ENCODE peak calls at places on chromosomes 4 and X, in ten cellular contexts. One of them, this sample, is unnamed.

GRCh38 chr4:98602270-98602669 is 56.1 kb downstream of the TSPAN5 start:
- DNase-seq in activated CD4-positive, alpha-beta T cell treated with anti-CD3 and anti-CD28 coated beads, Interleukin-2, amount 10 ng/mL, durations not matched to agents 7 days and 5 days: no peak
- DNase-seq in PC-3: no peak
- DNase-seq in T-helper 22 cell: no peak
- DNase-seq in glomerular endothelial cell: no peak
- DNase-seq in T follicular helper cell: no peak
- DNase-seq in right cardiac atrium: no peak
- DNase-seq in stimulated activated CD4-positive, alpha-beta T cell treated with anti-CD3 and anti-CD28 coated beads, TNF-alpha, amount 100 ng/mL, for 1 hour: no peak
- DNase-seq in breast epithelium: no peak
- DNase-seq in aorta: no peak
- DNase-seq in this sample: no peak

GRCh38 chr4:51998837-51999236 is 21.3 kb downstream of the LRRC66 start:
- DNase-seq in activated CD4-positive, alpha-beta T cell treated with anti-CD3 and anti-CD28 coated beads, Interleukin-2, amount 10 ng/mL, durations not matched to agents 7 days and 5 days: no peak
- DNase-seq in PC-3: no peak
- DNase-seq in T-helper 22 cell: no peak
- DNase-seq in glomerular endothelial cell: no peak
- DNase-seq in T follicular helper cell: no peak
- DNase-seq in right cardiac atrium: no peak
- DNase-seq in stimulated activated CD4-positive, alpha-beta T cell treated with anti-CD3 and anti-CD28 coated beads, TNF-alpha, amount 100 ng/mL, for 1 hour: no peak
- DNase-seq in breast epithelium: no peak
- DNase-seq in aorta: no peak
- DNase-seq in this sample: no peak

GRCh38 chr4:110296892-110297291 is 98.5 kb upstream of the ELOVL6 start:
- DNase-seq in activated CD4-positive, alpha-beta T cell treated with anti-CD3 and anti-CD28 coated beads, Interleukin-2, amount 10 ng/mL, durations not matched to agents 7 days and 5 days: no peak
- DNase-seq in PC-3: peak; percentile 8
- DNase-seq in T-helper 22 cell: no peak
- DNase-seq in glomerular endothelial cell: no peak
- DNase-seq in T follicular helper cell: no peak
- DNase-seq in right cardiac atrium: no peak
- DNase-seq in stimulated activated CD4-positive, alpha-beta T cell treated with anti-CD3 and anti-CD28 coated beads, TNF-alpha, amount 100 ng/mL, for 1 hour: no peak
- DNase-seq in breast epithelium: no peak
- DNase-seq in aorta: no peak
- DNase-seq in this sample: no peak

GRCh38 chr4:133524369-133524768 is 375.3 kb downstream of the PCDH10 start:
- DNase-seq in activated CD4-positive, alpha-beta T cell treated with anti-CD3 and anti-CD28 coated beads, Interleukin-2, amount 10 ng/mL, durations not matched to agents 7 days and 5 days: no peak
- DNase-seq in PC-3: peak; percentile 6
- DNase-seq in T-helper 22 cell: no peak
- DNase-seq in glomerular endothelial cell: no peak
- DNase-seq in T follicular helper cell: no peak
- DNase-seq in right cardiac atrium: no peak
- DNase-seq in stimulated activated CD4-positive, alpha-beta T cell treated with anti-CD3 and anti-CD28 coated beads, TNF-alpha, amount 100 ng/mL, for 1 hour: no peak
- DNase-seq in breast epithelium: no peak
- DNase-seq in aorta: no peak
- DNase-seq in this sample: no peak

GRCh38 chrX:19867411-19867732 is 20.0 kb downstream of the SH3KBP1 start:
- DNase-seq in activated CD4-positive, alpha-beta T cell treated with anti-CD3 and anti-CD28 coated beads, Interleukin-2, amount 10 ng/mL, durations not matched to agents 7 days and 5 days: no peak
- DNase-seq in PC-3: peak; percentile 14
- DNase-seq in T-helper 22 cell: no peak
- DNase-seq in glomerular endothelial cell: no peak
- DNase-seq in T follicular helper cell: no peak
- DNase-seq in right cardiac atrium: no peak
- DNase-seq in stimulated activated CD4-positive, alpha-beta T cell treated with anti-CD3 and anti-CD28 coated beads, TNF-alpha, amount 100 ng/mL, for 1 hour: no peak
- DNase-seq in breast epithelium: no peak
- DNase-seq in aorta: no peak
- DNase-seq in this sample: no peak

GRCh38 chr4:76623217-76624060 is 188.4 kb downstream of the SHROOM3 start:
- DNase-seq in activated CD4-positive, alpha-beta T cell treated with anti-CD3 and anti-CD28 coated beads, Interleukin-2, amount 10 ng/mL, durations not matched to agents 7 days and 5 days: no peak
- DNase-seq in PC-3: peak; percentile 85
- DNase-seq in T-helper 22 cell: no peak
- DNase-seq in glomerular endothelial cell: no peak
- DNase-seq in T follicular helper cell: no peak
- DNase-seq in right cardiac atrium: no peak
- DNase-seq in stimulated activated CD4-positive, alpha-beta T cell treated with anti-CD3 and anti-CD28 coated beads, TNF-alpha, amount 100 ng/mL, for 1 hour: no peak
- DNase-seq in breast epithelium: no peak
- DNase-seq in aorta: no peak
- DNase-seq in this sample: no peak

GRCh38 chr4:80173387-80173786 is 23.9 kb upstream of the PRDM8 start:
- DNase-seq in activated CD4-positive, alpha-beta T cell treated with anti-CD3 and anti-CD28 coated beads, Interleukin-2, amount 10 ng/mL, durations not matched to agents 7 days and 5 days: peak; percentile 71
- DNase-seq in PC-3: peak; percentile 74
- DNase-seq in T-helper 22 cell: peak; percentile 53
- DNase-seq in glomerular endothelial cell: peak; percentile 50
- DNase-seq in T follicular helper cell: peak; percentile 40
- DNase-seq in right cardiac atrium: no peak
- DNase-seq in stimulated activated CD4-positive, alpha-beta T cell treated with anti-CD3 and anti-CD28 coated beads, TNF-alpha, amount 100 ng/mL, for 1 hour: no peak
- DNase-seq in breast epithelium: no peak
- DNase-seq in aorta: no peak
- DNase-seq in this sample: no peak

GRCh38 chr4:41009411-41009810 is 204.9 kb downstream of the APBB2 start:
- DNase-seq in activated CD4-positive, alpha-beta T cell treated with anti-CD3 and anti-CD28 coated beads, Interleukin-2, amount 10 ng/mL, durations not matched to agents 7 days and 5 days: no peak
- DNase-seq in PC-3: peak; percentile 81
- DNase-seq in T-helper 22 cell: no peak
- DNase-seq in glomerular endothelial cell: no peak
- DNase-seq in T follicular helper cell: no peak
- DNase-seq in right cardiac atrium: no peak
- DNase-seq in stimulated activated CD4-positive, alpha-beta T cell treated with anti-CD3 and anti-CD28 coated beads, TNF-alpha, amount 100 ng/mL, for 1 hour: no peak
- DNase-seq in breast epithelium: no peak
- DNase-seq in aorta: no peak
- DNase-seq in this sample: no peak

GRCh38 chr4:185470503-185471195 is 884 bp downstream of the CCDC110 start:
- DNase-seq in activated CD4-positive, alpha-beta T cell treated with anti-CD3 and anti-CD28 coated beads, Interleukin-2, amount 10 ng/mL, durations not matched to agents 7 days and 5 days: no peak
- DNase-seq in PC-3: peak; percentile 42
- DNase-seq in T-helper 22 cell: peak; percentile 37
- DNase-seq in glomerular endothelial cell: no peak
- DNase-seq in T follicular helper cell: no peak
- DNase-seq in right cardiac atrium: peak; percentile 89
- DNase-seq in stimulated activated CD4-positive, alpha-beta T cell treated with anti-CD3 and anti-CD28 coated beads, TNF-alpha, amount 100 ng/mL, for 1 hour: no peak
- DNase-seq in breast epithelium: peak; percentile 71
- DNase-seq in aorta: peak; percentile 86
- DNase-seq in this sample: peak; percentile 66

GRCh38 chr4:8777320-8778196 is 94.1 kb downstream of the HMX1 start:
- DNase-seq in activated CD4-positive, alpha-beta T cell treated with anti-CD3 and anti-CD28 coated beads, Interleukin-2, amount 10 ng/mL, durations not matched to agents 7 days and 5 days: no peak
- DNase-seq in PC-3: peak; percentile 11
- DNase-seq in T-helper 22 cell: no peak
- DNase-seq in glomerular endothelial cell: no peak
- DNase-seq in T follicular helper cell: no peak
- DNase-seq in right cardiac atrium: no peak
- DNase-seq in stimulated activated CD4-positive, alpha-beta T cell treated with anti-CD3 and anti-CD28 coated beads, TNF-alpha, amount 100 ng/mL, for 1 hour: no peak
- DNase-seq in breast epithelium: no peak
- DNase-seq in aorta: peak; percentile 48
- DNase-seq in this sample: no peak

GRCh38 chr4:183987987-183988392 is 82.9 kb downstream of the STOX2 start:
- DNase-seq in activated CD4-positive, alpha-beta T cell treated with anti-CD3 and anti-CD28 coated beads, Interleukin-2, amount 10 ng/mL, durations not matched to agents 7 days and 5 days: no peak
- DNase-seq in PC-3: peak; percentile 84
- DNase-seq in T-helper 22 cell: no peak
- DNase-seq in glomerular endothelial cell: peak; percentile 10
- DNase-seq in T follicular helper cell: no peak
- DNase-seq in right cardiac atrium: peak; percentile 76
- DNase-seq in stimulated activated CD4-positive, alpha-beta T cell treated with anti-CD3 and anti-CD28 coated beads, TNF-alpha, amount 100 ng/mL, for 1 hour: no peak
- DNase-seq in breast epithelium: peak; percentile 65
- DNase-seq in aorta: peak; percentile 78
- DNase-seq in this sample: peak; percentile 76

GRCh38 chr4:7414736-7415510 is 19.8 kb downstream of the PSAPL1 start:
- DNase-seq in activated CD4-positive, alpha-beta T cell treated with anti-CD3 and anti-CD28 coated beads, Interleukin-2, amount 10 ng/mL, durations not matched to agents 7 days and 5 days: no peak
- DNase-seq in PC-3: no peak
- DNase-seq in T-helper 22 cell: no peak
- DNase-seq in glomerular endothelial cell: no peak
- DNase-seq in T follicular helper cell: no peak
- DNase-seq in right cardiac atrium: no peak
- DNase-seq in stimulated activated CD4-positive, alpha-beta T cell treated with anti-CD3 and anti-CD28 coated beads, TNF-alpha, amount 100 ng/mL, for 1 hour: no peak
- DNase-seq in breast epithelium: peak; percentile 33
- DNase-seq in aorta: no peak
- DNase-seq in this sample: no peak

GRCh38 chr4:150280081-150280950 is 202.1 kb downstream of the DCLK2 start:
- DNase-seq in activated CD4-positive, alpha-beta T cell treated with anti-CD3 and anti-CD28 coated beads, Interleukin-2, amount 10 ng/mL, durations not matched to agents 7 days and 5 days: no peak
- DNase-seq in PC-3: peak; percentile 28
- DNase-seq in T-helper 22 cell: no peak
- DNase-seq in glomerular endothelial cell: peak; percentile 31
- DNase-seq in T follicular helper cell: no peak
- DNase-seq in right cardiac atrium: peak; percentile 16
- DNase-seq in stimulated activated CD4-positive, alpha-beta T cell treated with anti-CD3 and anti-CD28 coated beads, TNF-alpha, amount 100 ng/mL, for 1 hour: no peak
- DNase-seq in breast epithelium: no peak
- DNase-seq in aorta: no peak
- DNase-seq in this sample: no peak

GRCh38 chr4:186606593-186606992 is 51.2 kb upstream of the MTNR1A start:
- DNase-seq in activated CD4-positive, alpha-beta T cell treated with anti-CD3 and anti-CD28 coated beads, Interleukin-2, amount 10 ng/mL, durations not matched to agents 7 days and 5 days: no peak
- DNase-seq in PC-3: peak; percentile 3
- DNase-seq in T-helper 22 cell: no peak
- DNase-seq in glomerular endothelial cell: no peak
- DNase-seq in T follicular helper cell: no peak
- DNase-seq in right cardiac atrium: no peak
- DNase-seq in stimulated activated CD4-positive, alpha-beta T cell treated with anti-CD3 and anti-CD28 coated beads, TNF-alpha, amount 100 ng/mL, for 1 hour: no peak
- DNase-seq in breast epithelium: no peak
- DNase-seq in aorta: no peak
- DNase-seq in this sample: no peak

GRCh38 chrX:41127476-41128192 is 42.4 kb downstream of the USP9X start:
- DNase-seq in activated CD4-positive, alpha-beta T cell treated with anti-CD3 and anti-CD28 coated beads, Interleukin-2, amount 10 ng/mL, durations not matched to agents 7 days and 5 days: no peak
- DNase-seq in PC-3: no peak
- DNase-seq in T-helper 22 cell: no peak
- DNase-seq in glomerular endothelial cell: no peak
- DNase-seq in T follicular helper cell: no peak
- DNase-seq in right cardiac atrium: no peak
- DNase-seq in stimulated activated CD4-positive, alpha-beta T cell treated with anti-CD3 and anti-CD28 coated beads, TNF-alpha, amount 100 ng/mL, for 1 hour: no peak
- DNase-seq in breast epithelium: no peak
- DNase-seq in aorta: no peak
- DNase-seq in this sample: no peak

GRCh38 chr4:86302242-86302641 is 57.6 kb downstream of the MAPK10 start:
- DNase-seq in activated CD4-positive, alpha-beta T cell treated with anti-CD3 and anti-CD28 coated beads, Interleukin-2, amount 10 ng/mL, durations not matched to agents 7 days and 5 days: no peak
- DNase-seq in PC-3: no peak
- DNase-seq in T-helper 22 cell: no peak
- DNase-seq in glomerular endothelial cell: peak; percentile 23
- DNase-seq in T follicular helper cell: no peak
- DNase-seq in right cardiac atrium: peak; percentile 65
- DNase-seq in stimulated activated CD4-positive, alpha-beta T cell treated with anti-CD3 and anti-CD28 coated beads, TNF-alpha, amount 100 ng/mL, for 1 hour: no peak
- DNase-seq in breast epithelium: no peak
- DNase-seq in aorta: no peak
- DNase-seq in this sample: peak; percentile 36

GRCh38 chr4:68342139-68342538 is 7.8 kb downstream of the YTHDC1 start:
- DNase-seq in activated CD4-positive, alpha-beta T cell treated with anti-CD3 and anti-CD28 coated beads, Interleukin-2, amount 10 ng/mL, durations not matched to agents 7 days and 5 days: no peak
- DNase-seq in PC-3: peak; percentile 30
- DNase-seq in T-helper 22 cell: no peak
- DNase-seq in glomerular endothelial cell: no peak
- DNase-seq in T follicular helper cell: no peak
- DNase-seq in right cardiac atrium: no peak
- DNase-seq in stimulated activated CD4-positive, alpha-beta T cell treated with anti-CD3 and anti-CD28 coated beads, TNF-alpha, amount 100 ng/mL, for 1 hour: no peak
- DNase-seq in breast epithelium: no peak
- DNase-seq in aorta: no peak
- DNase-seq in this sample: no peak

This sample was measured in left cardiac atrium.